ENCODE peak calls at places on chromosomes 12 and 14, in eight cellular contexts. O is endothelial cell, U is mucosa of descending colon, D is AG09309, V is MCF 10A, N is GM10248, M is Caco-2, Q is fibroblast of the aortic adventitia. Z is an unnamed sample.

GRCh38 chr14:100573009-100573756 is 14.0 kb downstream of the BEGAIN start:
- DNase-seq in Q (no peak), N (no peak), D (no peak), O (no peak), V (no peak), U (no peak), M (no peak), Z (no peak)

GRCh38 chr12:57085999-57086950 is 2.6 kb upstream of the NAB2 start:
- DNase-seq in O (peak; percentile 55), M (peak; percentile 67), Q (peak; percentile 82), V (peak; percentile 72), U (peak; percentile 81), N (peak; percentile 42), D (no peak), Z (no peak)

GRCh38 chr14:26960049-26960688 is 362.3 kb upstream of the NOVA1 start:
- DNase-seq in U (no peak), N (no peak), V (no peak), D (no peak), M (no peak), Q (no peak), O (peak; percentile 6), Z (no peak)

GRCh38 chr14:87785868-87786267 is 207.1 kb downstream of the GALC start:
- DNase-seq in Q (no peak), D (no peak), U (no peak), O (no peak), M (no peak), N (no peak), V (no peak), Z (no peak)

GRCh38 chr12:50621435-50622304 is 116.9 kb downstream of the DIP2B start:
- DNase-seq in V (no peak), M (no peak), O (no peak), Q (no peak), D (no peak), N (no peak), U (no peak), Z (no peak)

GRCh38 chr14:71539660-71540285 is 392.5 kb upstream of the RGS6 start:
- DNase-seq in Q (no peak), U (no peak), D (no peak), O (no peak), M (no peak), N (no peak), V (no peak), Z (no peak)

GRCh38 chr14:66444271-66444987 is 41.7 kb upstream of the CCDC196 start:
- DNase-seq in N (no peak), Q (peak; percentile 4), M (no peak), V (no peak), O (no peak), D (no peak), U (no peak), Z (no peak)

GRCh38 chr12:119118625-119119024 is 60.1 kb upstream of the HSPB8 start:
- DNase-seq in N (no peak), U (no peak), Q (no peak), D (no peak), M (no peak), O (no peak), V (no peak), Z (no peak)

GRCh38 chr14:23054000-23054811 is 3.1 kb downstream of the CDH24 start:
- DNase-seq in Q (no peak), D (no peak), O (peak; percentile 46), N (peak; percentile 53), M (no peak), V (no peak), U (no peak), Z (no peak)

GRCh38 chr14:79578470-79578869 is 632.8 kb downstream of the DIO2 start:
- DNase-seq in Q (peak; percentile 22), O (no peak), D (no peak), M (no peak), N (no peak), V (no peak), U (no peak), Z (no peak)

GRCh38 chr14:32259368-32260013 is 56.4 kb upstream of the RNU6-8 start:
- DNase-seq in D (peak; percentile 17), O (no peak), M (peak; percentile 55), U (no peak), N (peak; percentile 42), Q (peak; percentile 55), V (peak; percentile 73), Z (no peak)

GRCh38 chr14:68544150-68544892 is 248.5 kb downstream of the ZFP36L1 start:
- DNase-seq in V (peak; percentile 98), D (peak; percentile 100), U (no peak), N (no peak), O (no peak), M (no peak), Q (peak; percentile 100), Z (peak; percentile 54)

GRCh38 chr14:24439830-24440605 is 2.6 kb downstream of the SDR39U1 start:
- DNase-seq in D (no peak), Q (peak; percentile 31), U (no peak), V (no peak), O (no peak), N (no peak), M (no peak), Z (no peak)

GRCh38 chr12:9699898-9700605 is 30.5 kb downstream of the CLEC2D start:
- DNase-seq in V (no peak), Q (peak; percentile 25), U (no peak), N (no peak), D (no peak), O (no peak), M (no peak), Z (no peak)
- TF ChIP-seq CTCF in V (no peak), Q (no peak), U (no peak), N (no peak), D (no peak), O (no peak), M (no peak), Z (no peak)

GRCh38 chr12:103626498-103626897 is 39.4 kb downstream of the STAB2 start:
- DNase-seq in D (peak; percentile 21), O (no peak), U (no peak), M (peak; percentile 68), N (no peak), Q (no peak), V (peak; percentile 47), Z (no peak)
- TF ChIP-seq CTCF in D (peak; percentile 42), O (no peak), U (peak; percentile 30), M (peak; percentile 41), N (no peak), Q (no peak), V (peak; percentile 7), Z (no peak)

GRCh38 chr12:49345840-49346658 is 639 bp upstream of the DNAJC22 start:
- DNase-seq in D (no peak), M (peak; percentile 32), V (no peak), U (no peak), O (no peak), Q (no peak), N (peak; percentile 37), Z (no peak)

GRCh38 chr12:49346659-49347306 is at the start of gene DNAJC22:
- DNase-seq in Q (no peak), V (peak; percentile 33), U (no peak), M (peak; percentile 61), O (no peak), D (no peak), N (peak; percentile 71), Z (no peak)

GRCh38 chr12:49344486-49345047 is 2.1 kb upstream of the DNAJC22 start:
- DNase-seq in V (no peak), M (peak; percentile 33), U (no peak), D (no peak), N (no peak), O (no peak), Q (no peak), Z (no peak)

GRCh38 chr12:49342914-49343731 is 3.6 kb upstream of the DNAJC22 start:
- DNase-seq in M (no peak), U (no peak), O (no peak), Q (no peak), N (no peak), D (no peak), V (no peak), Z (no peak)

GRCh38 chr12:49345048-49345839 is 1.4 kb upstream of the DNAJC22 start:
- DNase-seq in U (no peak), N (peak; percentile 72), D (no peak), V (no peak), Q (no peak), O (peak; percentile 43), M (peak; percentile 52), Z (no peak)
- TF ChIP-seq CTCF in U (no peak), N (no peak), D (no peak), V (no peak), Q (no peak), O (no peak), M (no peak), Z (no peak)

GRCh38 chr14:97179573-97179972 is 382.4 kb downstream of the VRK1 start:
- DNase-seq in M (no peak), O (no peak), D (no peak), Q (no peak), U (no peak), V (peak; percentile 21), N (no peak), Z (no peak)

GRCh38 chr14:97180304-97181200 is 383.4 kb downstream of the VRK1 start:
- DNase-seq in N (no peak), O (no peak), M (no peak), V (peak; percentile 93), D (peak; percentile 18), U (no peak), Q (no peak), Z (no peak)

GRCh38 chr14:97187916-97188315 is 390.7 kb downstream of the VRK1 start:
- DNase-seq in Q (no peak), O (no peak), D (no peak), M (no peak), U (no peak), V (no peak), N (no peak), Z (no peak)

DNA sequence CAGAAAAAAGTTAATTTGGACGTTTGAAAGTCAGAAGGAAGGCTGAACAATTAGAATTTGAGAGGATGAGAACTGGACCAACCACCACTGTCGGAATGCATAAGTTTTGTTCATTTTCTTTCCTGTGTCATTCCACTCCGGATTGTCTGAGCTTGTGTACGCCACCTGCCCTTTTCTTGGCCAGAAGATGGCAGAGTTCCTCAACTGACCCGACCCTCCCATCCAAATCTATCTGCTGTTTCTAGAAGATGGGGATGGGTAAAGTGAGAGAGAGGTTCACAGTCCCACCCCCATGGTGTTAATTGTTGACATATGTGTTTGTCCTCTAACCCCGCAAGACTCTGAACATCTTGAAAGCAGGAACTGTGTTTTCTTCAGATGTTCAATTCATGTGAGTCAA is 388.0 kb downstream of the VRK1 start:
- DNase-seq in U (no peak), M (no peak), N (no peak), O (peak; percentile 18), D (no peak), V (peak; percentile 41), Q (no peak), Z (no peak)
- TF ChIP-seq CTCF in U (no peak), M (peak; percentile 34), N (peak; percentile 39), O (peak; percentile 32), D (no peak), V (peak; percentile 38), Q (no peak), Z (no peak)

GRCh38 chr12:18139989-18140596 is 50.1 kb upstream of the RERGL start:
- DNase-seq in V (peak; percentile 45), O (no peak), U (no peak), M (no peak), D (no peak), N (no peak), Q (peak; percentile 73), Z (no peak)
- TF ChIP-seq CTCF in V (peak; percentile 69), O (peak; percentile 62), U (peak; percentile 24), M (peak; percentile 51), D (peak; percentile 34), N (peak; percentile 47), Q (peak; percentile 62), Z (peak; percentile 2)

Z was measured in lung.